ENCODE peak calls at places on chromosomes 5 and 9, in five cellular contexts. H, A, T, P and C are unnamed samples.

GRCh38 chr5:172579403-172579990 is 61.6 kb upstream of the NEURL1B start:
- DNase-seq in P (no peak), H (no peak), A (no peak), T (no peak), C (no peak)

GRCh38 chr9:87594218-87594617 is 96.6 kb downstream of the DAPK1 start:
- DNase-seq in A (no peak), P (no peak), H (no peak), T (no peak), C (no peak)

GRCh38 chr9:37732086-37732744 is 21.4 kb upstream of the TRMT10B start:
- DNase-seq in P (no peak), A (no peak), T (no peak), H (no peak), C (no peak)

GRCh38 chr9:98522487-98522886 is 186.2 kb downstream of the GABBR2 start:
- DNase-seq in P (no peak), T (no peak), H (peak), A (no peak), C (no peak)

GRCh38 chr5:116502616-116503015 is 72.0 kb downstream of the SEMA6A start:
- DNase-seq in P (no peak), H (no peak), A (no peak), T (no peak), C (peak)

GRCh38 chr5:38602641-38603040 is 46.2 kb upstream of the LIFR start:
- DNase-seq in P (no peak), T (no peak), H (no peak), A (no peak), C (no peak)

GRCh38 chr5:147415663-147416062 is 94.2 kb downstream of the DPYSL3 start:
- DNase-seq in T (no peak), A (no peak), P (no peak), H (no peak), C (no peak)

GRCh38 chr9:27539479-27540441 is 10.1 kb upstream of the MOB3B start:
- DNase-seq in T (no peak), H (no peak), A (peak), P (no peak), C (peak)

GRCh38 chr5:157516626-157517325 is 56.8 kb downstream of the NIPAL4 start:
- DNase-seq in H (peak), A (peak), T (no peak), P (no peak), C (peak)

GRCh38 chr5:115968770-115969169 is 6.5 kb downstream of the LVRN start:
- DNase-seq in A (no peak), T (no peak), H (no peak), P (no peak), C (no peak)

GRCh38 chr5:61884242-61884855 is 421.7 kb upstream of the KIF2A start:
- DNase-seq in A (no peak), P (no peak), T (no peak), H (no peak), C (no peak)

GRCh38 chr9:87395804-87396458 is 101.7 kb upstream of the DAPK1 start:
- DNase-seq in P (no peak), H (no peak), A (no peak), T (no peak), C (no peak)

GRCh38 chr9:1231998-1232919 is 182.1 kb downstream of the DMRT2 start:
- DNase-seq in T (no peak), H (peak), A (peak), P (no peak), C (peak)

GRCh38 chr5:59412428-59412827 is 481.1 kb downstream of the PDE4D start:
- DNase-seq in T (no peak), P (no peak), A (no peak), H (no peak), C (no peak)

GRCh38 chr5:10695759-10696543 is 65.1 kb downstream of the DAP start:
- DNase-seq in H (no peak), P (no peak), A (no peak), T (no peak), C (no peak)

GRCh38 chr5:178590141-178590923 is at the start of gene COL23A1:
- DNase-seq in H (peak), T (no peak), P (peak), A (no peak), C (peak)

GRCh38 chr5:104344809-104345512 is 782.4 kb upstream of the NUDT12 start:
- DNase-seq in T (no peak), P (no peak), H (no peak), A (no peak), C (no peak)

GRCh38 chr5:159886312-159886711 is 30.0 kb upstream of the ADRA1B start:
- DNase-seq in H (no peak), T (no peak), A (no peak), P (no peak), C (no peak)

GRCh38 chr9:107044872-107045271 is 181.9 kb downstream of the ZNF462 start:
- DNase-seq in H (no peak), P (no peak), T (no peak), A (no peak), C (no peak)

GRCh38 chr5:124439609-124440008 is 306.8 kb downstream of the ZNF608 start:
- DNase-seq in A (no peak), T (no peak), P (no peak), H (no peak), C (no peak)

GRCh38 chr5:17477553-17478265 is 20.3 kb upstream of the TAF11L2 start:
- DNase-seq in P (no peak), H (no peak), T (no peak), A (no peak), C (no peak)

GRCh38 chr9:4147476-4148214 is 152.2 kb downstream of the GLIS3 start:
- DNase-seq in T (no peak), H (no peak), A (no peak), P (no peak), C (peak)

GRCh38 chr9:94918038-94918753 is 191.7 kb downstream of the AOPEP start:
- DNase-seq in P (peak), A (no peak), T (no peak), H (no peak), C (no peak)

GRCh38 chr9:15018238-15018637 is 108.0 kb upstream of the FREM1 start:
- DNase-seq in T (no peak), H (no peak), P (no peak), A (no peak), C (no peak)

GRCh38 chr9:129863059-129863690 is 27.9 kb downstream of the USP20 start:
- DNase-seq in P (peak), T (no peak), A (no peak), H (peak), C (no peak)

GRCh38 chr5:136022965-136023364 is 5.8 kb upstream of the TGFBI start:
- DNase-seq in P (no peak), T (no peak), A (no peak), H (no peak), C (no peak)

GRCh38 chr5:135578305-135578684 is 496 bp downstream of the CXCL14 start:
- DNase-seq in T (no peak), H (no peak), A (no peak), P (no peak), C (no peak)

GRCh38 chr9:97598461-97599288 is 34.5 kb downstream of the TSTD2 start:
- DNase-seq in H (peak), T (peak), P (peak), A (peak), C (peak)

GRCh38 chr9:38278931-38279532 is 113.5 kb upstream of the ALDH1B1 start:
- DNase-seq in H (no peak), T (no peak), P (peak), A (no peak), C (no peak)

GRCh38 chr5:17748196-17748595 is 113.9 kb downstream of the TAF11L14 start:
- DNase-seq in P (no peak), H (no peak), A (no peak), T (no peak), C (no peak)

GRCh38 chr5:90983148-90983547 is 400.0 kb downstream of the ARRDC3 start:
- DNase-seq in T (no peak), P (no peak), H (peak), A (no peak), C (peak)

GRCh38 chr5:67156976-67157583 is 39.5 kb downstream of the CD180 start:
- DNase-seq in T (no peak), H (peak), A (no peak), P (peak), C (peak)

GRCh38 chr5:33936004-33936380 is 194 bp upstream of the RXFP3 start:
- DNase-seq in T (no peak), H (peak), A (peak), P (peak), C (peak)

GRCh38 chr9:88923653-88924284 is 67.5 kb upstream of the S1PR3 start:
- DNase-seq in T (no peak), H (no peak), P (no peak), A (no peak), C (no peak)

GRCh38 chr5:64680289-64680688 is 10.0 kb upstream of the SHISAL2B start:
- DNase-seq in T (no peak), A (no peak), P (peak), H (peak), C (no peak)

GRCh38 chr9:18746631-18747030 is 272.7 kb downstream of the ADAMTSL1 start:
- DNase-seq in A (no peak), H (no peak), T (no peak), P (no peak), C (no peak)

GRCh38 chr5:133824661-133825254 is 143.7 kb downstream of the C5orf15 start:
- DNase-seq in H (no peak), P (no peak), T (no peak), A (no peak), C (no peak)

GRCh38 chr5:142697356-142697807 is 11.5 kb upstream of the FGF1 start:
- DNase-seq in P (peak), T (no peak), H (no peak), A (no peak), C (peak)

GRCh38 chr5:36689225-36689624 is 82.8 kb downstream of the SLC1A3 start:
- DNase-seq in A (no peak), H (peak), P (no peak), T (no peak), C (no peak)

GRCh38 chr9:36136894-36137391 is 410 bp downstream of the GLIPR2 start:
- DNase-seq in P (no peak), T (no peak), H (no peak), A (no peak), C (peak)
- TF ChIP-seq CTCF in P (no peak), T (no peak), H (no peak), A (no peak), C (no peak)

DNA sequence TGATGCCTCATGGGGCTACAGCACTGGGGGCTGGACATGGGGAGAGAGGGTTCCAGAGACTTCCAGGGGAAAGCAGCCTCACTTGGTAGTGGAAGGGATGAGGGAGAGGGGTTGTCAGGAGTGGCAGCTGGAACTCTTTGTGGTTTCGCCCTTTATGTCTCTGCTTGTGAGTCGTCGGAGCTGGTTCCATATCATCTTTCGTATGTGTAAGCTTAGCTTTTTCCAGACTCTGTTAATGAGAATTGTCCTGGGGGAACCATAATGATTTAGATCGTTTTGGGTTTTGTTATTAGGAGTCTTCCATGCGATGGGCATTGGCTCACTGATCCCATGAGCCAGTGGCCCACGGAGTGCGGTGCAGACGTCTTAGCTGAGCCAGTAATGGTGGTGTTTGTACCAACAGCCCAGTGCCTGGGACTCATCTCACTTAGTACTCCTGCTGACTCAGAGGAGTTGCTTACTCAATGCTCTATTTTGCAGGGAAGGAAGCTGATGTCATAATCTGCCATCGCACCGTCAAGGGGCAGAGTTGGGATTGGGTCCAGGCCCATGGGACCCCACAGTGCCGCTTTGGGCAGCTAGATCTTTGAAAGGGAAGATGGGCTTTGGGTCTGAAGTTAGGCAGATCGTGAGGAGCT is 48.5 kb downstream of the NEK6 start:
- DNase-seq in H (peak), T (no peak), P (no peak), A (peak), C (no peak)
- H3K27ac ChIP-seq in H (peak), T (no peak), P (no peak), A (peak), C (no peak)

DNA sequence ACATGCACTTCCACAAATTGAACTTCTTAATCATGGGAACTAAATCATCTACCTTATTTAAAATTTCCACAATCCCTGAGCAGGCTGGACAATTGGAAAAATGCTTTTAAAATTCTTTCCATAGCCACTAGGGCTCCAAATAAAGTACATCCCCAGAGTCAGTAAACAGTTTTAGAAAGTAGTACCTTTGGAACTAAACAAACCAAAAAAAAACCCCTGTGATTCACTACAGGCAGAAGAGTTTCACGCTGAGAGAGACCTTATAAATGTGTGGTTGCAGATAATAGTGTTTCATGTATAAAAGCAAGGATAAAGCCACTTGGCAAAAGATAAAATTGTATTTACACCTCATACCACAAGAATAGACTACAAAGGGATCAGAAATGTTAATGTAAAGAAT is 11.8 kb upstream of the HMGCR start:
- DNase-seq in T (no peak), A (no peak), H (no peak), P (no peak), C (no peak)
- TF ChIP-seq CTCF in T (no peak), A (peak), H (no peak), P (no peak), C (peak)

GRCh38 chr9:135501261-135502167 is 1.0 kb downstream of the MRPS2 start:
- DNase-seq in H (peak), A (no peak), P (peak), T (no peak), C (no peak)
- H3K27ac ChIP-seq in H (peak), A (no peak), P (no peak), T (no peak), C (peak)

GRCh38 chr9:126983767-126984166 is 69.2 kb downstream of the RALGPS1 start:
- DNase-seq in T (no peak), H (no peak), P (no peak), A (no peak), C (no peak)

GRCh38 chr9:126984969-126985368 is 70.4 kb downstream of the RALGPS1 start:
- DNase-seq in T (no peak), A (no peak), H (peak), P (no peak), C (no peak)

GRCh38 chr9:126986506-126986951 is 71.9 kb downstream of the RALGPS1 start:
- DNase-seq in P (no peak), T (no peak), H (peak), A (no peak), C (no peak)

GRCh38 chr9:126988857-126989256 is 74.3 kb downstream of the RALGPS1 start:
- DNase-seq in T (no peak), H (no peak), P (no peak), A (no peak), C (no peak)

GRCh38 chr9:126985870-126986498 is 71.4 kb downstream of the RALGPS1 start:
- DNase-seq in A (no peak), P (no peak), T (no peak), H (peak), C (no peak)
- TF ChIP-seq CTCF in A (no peak), P (no peak), T (no peak), H (no peak), C (no peak)

GRCh38 chr9:133533878-133534277 is 626 bp upstream of the ADAMTSL2 start:
- DNase-seq in T (no peak), A (no peak), P (no peak), H (no peak), C (peak)
- H3K27ac ChIP-seq in T (peak), A (no peak), P (no peak), H (no peak), C (peak)

GRCh38 chr5:139774980-139775654 is 20.5 kb upstream of the PSD2 start:
- DNase-seq in T (peak), A (no peak), P (peak), H (peak), C (peak)
- TF ChIP-seq CTCF in T (peak), A (peak), P (peak), H (peak), C (peak)

DNA sequence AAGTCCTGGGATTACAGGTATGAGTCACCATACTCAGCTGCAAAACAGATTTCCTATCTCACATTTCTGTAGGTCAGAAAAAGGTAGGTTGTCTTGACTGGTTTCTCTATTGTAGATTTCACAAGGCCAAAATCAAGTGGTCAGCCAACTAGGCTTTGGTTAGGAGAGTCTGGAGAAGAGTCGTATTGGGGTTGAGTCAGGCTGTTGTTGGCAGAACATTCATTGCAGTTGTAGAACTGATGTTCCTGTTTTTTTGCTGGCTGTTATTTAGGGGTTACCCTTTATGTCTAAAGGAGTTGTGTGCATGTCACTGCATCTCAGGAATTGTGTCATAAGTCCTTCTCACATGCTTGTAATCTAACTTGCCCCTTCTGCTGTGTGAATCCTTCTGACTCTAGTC is 814.2 kb upstream of the GRAMD2B start:
- DNase-seq in T (no peak), A (no peak), P (no peak), H (no peak), C (no peak)
- H3K27ac ChIP-seq in T (no peak), A (no peak), P (no peak), H (no peak), C (no peak)